ENCODE peak calls at places on chromosomes 1 and 21, in five cellular contexts. Q, K, M, E and S are unnamed samples.

GRCh38 chr21:36854391-36854790 is 112.1 kb downstream of the HLCS start:
- DNase-seq in Q (no peak), K (no peak), M (no peak), E (no peak), S (no peak)

GRCh38 chr1:38029081-38029681 is 16.6 kb downstream of the UTP11 start:
- DNase-seq in Q (no peak), K (no peak), M (no peak), E (peak), S (no peak)

GRCh38 chr1:54323324-54323739 is 82.9 kb downstream of the SSBP3 start:
- DNase-seq in Q (no peak), K (no peak), M (no peak), E (no peak), S (no peak)

GRCh38 chr1:182634306-182635072 is 30.3 kb upstream of the RGS16 start:
- DNase-seq in Q (no peak), K (no peak), M (no peak), E (no peak), S (no peak)

GRCh38 chr1:29471487-29472313 is 235.4 kb downstream of the PTPRU start:
- DNase-seq in Q (no peak), K (no peak), M (no peak), E (no peak), S (peak)

GRCh38 chr1:12047120-12047876 is 15.8 kb upstream of the TNFRSF8 start:
- DNase-seq in Q (peak), K (no peak), M (no peak), E (no peak), S (no peak)

GRCh38 chr21:27425172-27425571 is 458.3 kb upstream of the ADAMTS5 start:
- DNase-seq in Q (no peak), K (no peak), M (no peak), E (no peak), S (no peak)

GRCh38 chr1:84827566-84827965 is 65.4 kb downstream of the LPAR3 start:
- DNase-seq in Q (no peak), K (no peak), M (no peak), E (no peak), S (no peak)

GRCh38 chr1:18263547-18264130 is 156.0 kb downstream of the IGSF21 start:
- DNase-seq in Q (no peak), K (no peak), M (no peak), E (no peak), S (no peak)
- TF ChIP-seq CTCF in Q (no peak), K (no peak), M (no peak), E (no peak), S (no peak)

GRCh38 chr1:31938184-31938975 is at the start of gene PTP4A2:
- DNase-seq in Q (peak), K (peak), M (peak), E (peak), S (peak)

GRCh38 chr1:31939484-31940329 is 1.5 kb upstream of the PTP4A2 start:
- DNase-seq in Q (peak), K (no peak), M (no peak), E (peak), S (peak)

GRCh38 chr1:31944205-31945089 is 6.3 kb upstream of the PTP4A2 start:
- DNase-seq in Q (peak), K (peak), M (peak), E (peak), S (peak)

DNA sequence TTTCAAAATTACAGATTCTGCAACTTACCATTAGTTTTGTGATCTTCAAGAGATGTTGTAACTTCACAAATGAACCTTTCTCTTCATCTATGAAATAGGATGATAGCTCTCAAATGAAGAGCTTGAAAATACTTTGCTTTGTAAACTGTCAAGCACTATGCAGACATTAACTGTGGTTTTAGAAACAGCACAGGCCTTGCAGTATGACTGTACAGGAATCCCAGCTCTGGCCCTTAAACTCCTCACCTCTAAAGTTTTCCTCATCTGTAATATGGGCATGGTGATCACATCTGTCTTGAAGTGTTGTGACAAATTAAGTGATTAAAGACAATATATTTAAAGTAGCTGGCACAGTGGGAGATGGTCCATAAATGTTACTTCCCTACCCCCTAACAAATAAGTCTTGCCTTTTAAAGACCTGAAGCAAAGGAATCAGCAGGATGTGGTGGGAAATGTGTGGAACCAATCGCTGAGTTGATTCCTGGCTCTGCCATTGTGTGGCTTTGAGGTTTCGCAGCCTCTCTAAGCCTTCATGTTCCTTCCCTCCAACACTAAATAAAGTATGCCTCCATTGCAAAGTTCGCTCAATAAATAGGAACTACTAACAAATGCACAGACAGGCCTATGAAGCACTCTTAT is 5.5 kb upstream of the PTP4A2 start:
- DNase-seq in Q (peak), K (no peak), M (no peak), E (no peak), S (no peak)
- H3K4me3 ChIP-seq in Q (peak), K (peak), M (peak), E (no peak), S (peak)

GRCh38 chr1:91582431-91582921 is 81.8 kb downstream of the CDC7 start:
- DNase-seq in Q (no peak), K (no peak), M (no peak), E (no peak), S (no peak)
- H3K27ac ChIP-seq in Q (peak), K (peak), M (no peak), E (no peak), S (no peak)

DNA sequence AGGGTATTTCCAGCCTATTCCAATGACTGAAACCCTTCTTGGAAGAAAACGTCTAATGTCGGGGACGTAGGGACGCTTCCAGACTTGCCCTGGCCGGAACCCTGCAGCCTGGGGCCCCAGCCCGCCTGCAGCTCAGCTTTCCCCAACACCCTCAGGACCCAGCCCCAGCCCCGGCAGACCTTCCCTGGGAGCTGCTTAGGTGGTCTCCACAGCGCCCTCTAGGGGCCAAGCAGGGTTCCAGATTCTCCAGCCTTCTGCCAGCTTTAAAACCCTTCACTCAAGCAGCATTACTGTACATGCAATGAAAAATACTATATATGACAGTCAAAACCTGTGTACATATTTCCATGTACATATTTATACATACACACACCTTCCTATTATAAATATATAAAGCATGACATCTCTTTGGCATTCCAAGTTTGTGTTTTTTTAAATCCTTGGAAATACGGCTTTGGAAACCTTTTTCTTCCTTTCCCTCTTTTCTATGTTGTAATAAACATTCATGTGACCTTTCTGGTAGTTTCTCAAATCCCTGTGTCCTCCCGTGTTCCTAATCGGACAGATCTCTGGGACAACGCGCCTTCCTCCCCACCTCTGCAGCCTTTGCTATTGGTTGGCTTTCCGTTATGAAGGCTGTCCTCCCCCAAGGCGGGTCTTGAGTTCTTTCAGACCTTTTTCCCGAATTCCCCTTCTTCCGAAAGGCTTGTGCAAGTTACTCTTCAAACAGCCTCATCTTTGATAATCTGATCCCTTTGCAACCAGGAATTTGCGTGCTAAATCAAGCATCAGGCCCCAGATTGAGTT is 60.3 kb downstream of the STUM start:
- DNase-seq in Q (peak), K (no peak), M (peak), E (peak), S (peak)
- TF ChIP-seq CTCF in Q (peak), K (peak), M (peak), E (peak), S (peak)

GRCh38 chr1:53313556-53313955 is 14.3 kb downstream of the LRP8 start:
- DNase-seq in Q (no peak), K (no peak), M (no peak), E (no peak), S (no peak)

GRCh38 chr1:53309802-53310201 is 18.1 kb downstream of the LRP8 start:
- DNase-seq in Q (no peak), K (no peak), M (no peak), E (no peak), S (no peak)

GRCh38 chr1:53311909-53312305 is 16.0 kb downstream of the LRP8 start:
- DNase-seq in Q (no peak), K (no peak), M (no peak), E (no peak), S (no peak)

GRCh38 chr1:53314096-53314495 is 13.8 kb downstream of the LRP8 start:
- DNase-seq in Q (no peak), K (no peak), M (no peak), E (no peak), S (no peak)

DNA sequence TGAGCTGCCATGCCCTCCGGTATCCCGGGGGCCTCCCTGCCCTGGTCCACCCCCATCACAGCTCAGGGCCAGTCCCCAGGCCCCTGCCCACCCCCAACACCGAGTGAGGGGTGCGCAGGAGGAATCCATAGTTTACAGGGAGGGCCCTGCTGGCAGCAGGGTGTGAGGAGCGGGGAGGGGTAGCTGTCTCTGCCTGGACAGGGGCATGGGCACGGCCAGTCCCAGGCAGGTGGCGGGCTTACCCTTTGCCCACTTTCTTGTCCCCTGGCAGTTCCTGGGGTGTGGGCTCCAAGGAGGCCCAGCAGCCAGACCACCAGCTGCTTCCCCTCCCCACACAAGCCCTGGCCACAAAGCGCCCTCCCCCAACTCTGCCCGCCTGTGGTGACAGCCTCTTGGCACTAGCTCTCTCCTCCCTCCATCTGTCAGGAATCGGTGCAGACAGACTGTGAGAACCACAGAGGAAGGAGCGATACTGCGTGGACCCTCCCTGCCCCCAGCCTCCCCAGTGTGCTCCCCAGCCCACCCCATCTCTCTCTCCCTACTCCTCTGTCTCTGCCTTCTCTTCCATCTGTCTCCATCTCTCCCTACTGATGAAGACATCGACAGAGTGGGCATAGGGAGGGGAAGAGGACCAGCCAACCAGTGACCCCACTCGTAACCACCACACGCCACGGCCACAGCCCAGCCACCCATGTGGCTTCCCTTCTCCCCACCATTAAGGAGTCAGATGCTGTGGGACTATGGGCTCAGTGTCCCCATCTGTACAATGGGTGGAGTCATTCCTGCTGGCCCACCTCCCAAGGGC is 16.6 kb downstream of the LRP8 start:
- DNase-seq in Q (no peak), K (no peak), M (no peak), E (no peak), S (no peak)
- H3K4me3 ChIP-seq in Q (no peak), K (no peak), M (no peak), E (no peak), S (no peak)

GRCh38 chr1:205438213-205439158 is 16.6 kb upstream of the LEMD1 start:
- DNase-seq in Q (peak), K (no peak), M (peak), E (peak), S (peak)
- H3K27ac ChIP-seq in Q (no peak), K (no peak), M (no peak), E (no peak), S (no peak)

GRCh38 chr1:52915211-52915854 is 6.2 kb downstream of the ECHDC2 start:
- DNase-seq in Q (no peak), K (no peak), M (no peak), E (no peak), S (no peak)

GRCh38 chr1:52914463-52914862 is 7.1 kb downstream of the ECHDC2 start:
- DNase-seq in Q (no peak), K (no peak), M (no peak), E (no peak), S (no peak)

GRCh38 chr1:52913014-52913413 is 8.5 kb downstream of the ECHDC2 start:
- DNase-seq in Q (no peak), K (no peak), M (no peak), E (no peak), S (no peak)

GRCh38 chr1:52911541-52911940 is 10.0 kb downstream of the ECHDC2 start:
- DNase-seq in Q (no peak), K (no peak), M (no peak), E (no peak), S (no peak)

GRCh38 chr1:52913537-52913936 is 8.0 kb downstream of the ECHDC2 start:
- DNase-seq in Q (no peak), K (no peak), M (no peak), E (no peak), S (no peak)
- TF ChIP-seq CTCF in Q (no peak), K (no peak), M (no peak), E (no peak), S (no peak)